ENCODE peak calls at places on chromosomes 5 and 9, in nine cellular contexts. M is A549; K is sciatic nerve; Y is epithelial cell of esophagus; J is stimulated activated CD4-positive, alpha-beta T cell treated with anti-CD3 and anti-CD28 coated beads, Interleukin-15, amount 100 ng/mL, for 24 hours; P is HS-5; L is coronary artery; D is hepatic stellate cell; Q is left lung. I is an unnamed sample.

GRCh38 chr9:132794730-132795380 is 83.2 kb downstream of the AK8 start:
- DNase-seq in J (no peak), L (peak), K (peak), P (no peak), Y (peak), Q (no peak), M (no peak), D (no peak), I (peak)

GRCh38 chr5:78518365-78519197 is 130.0 kb downstream of the LHFPL2 start:
- DNase-seq in Y (peak), J (no peak), Q (peak), L (peak), M (peak), P (no peak), K (no peak), D (peak), I (no peak)

GRCh38 chr5:69368458-69369368 is 607 bp downstream of the AK6 start:
- DNase-seq in P (peak), Q (no peak), L (no peak), M (peak), J (peak), D (peak), K (no peak), Y (no peak), I (no peak)

GRCh38 chr5:93096561-93096960 is 484.5 kb downstream of the NR2F1-AS1 start:
- DNase-seq in D (no peak), K (no peak), Q (no peak), Y (no peak), J (no peak), L (no peak), M (no peak), P (no peak), I (no peak)

GRCh38 chr5:138369706-138370105 is 17.2 kb downstream of the KDM3B start:
- DNase-seq in J (no peak), M (no peak), Q (no peak), D (no peak), Y (peak), L (no peak), P (no peak), K (no peak), I (no peak)

GRCh38 chr5:93342563-93343061 is 238.4 kb downstream of the NR2F1-AS1 start:
- DNase-seq in Q (no peak), M (no peak), P (no peak), K (no peak), Y (no peak), L (no peak), D (no peak), J (no peak), I (no peak)

GRCh38 chr9:127923771-127924170 is 6.8 kb downstream of the PIP5KL1 start:
- DNase-seq in L (no peak), J (no peak), D (peak), P (peak), M (peak), Y (peak), Q (no peak), K (no peak), I (no peak)

GRCh38 chr9:85302860-85303779 is 438.6 kb downstream of the AGTPBP1 start:
- DNase-seq in L (no peak), D (no peak), Y (no peak), Q (no peak), K (no peak), M (no peak), J (no peak), P (no peak), I (no peak)

GRCh38 chr5:103232393-103232999 is 26.1 kb upstream of the MACIR start:
- DNase-seq in D (no peak), Q (no peak), M (peak), J (peak), P (no peak), L (no peak), Y (peak), K (no peak), I (no peak)

GRCh38 chr9:111952559-111952958 is 55.9 kb downstream of the UGCG start:
- DNase-seq in J (no peak), M (no peak), Q (no peak), Y (peak), K (no peak), L (no peak), P (peak), D (peak), I (no peak)

GRCh38 chr9:109098221-109098959 is 21.4 kb downstream of the TMEM245 start:
- DNase-seq in Q (no peak), J (no peak), Y (peak), M (peak), L (no peak), D (no peak), K (no peak), P (no peak), I (no peak)

GRCh38 chr9:22040760-22041159 is 31.7 kb upstream of the CDKN2B start:
- DNase-seq in Q (no peak), M (no peak), Y (peak), D (no peak), P (peak), J (no peak), K (no peak), L (no peak), I (no peak)

GRCh38 chr5:137582218-137582617 is 83.1 kb upstream of the SPOCK1 start:
- DNase-seq in P (no peak), Q (no peak), L (no peak), D (no peak), K (no peak), M (no peak), Y (no peak), J (no peak), I (no peak)

GRCh38 chr5:170639221-170639925 is 135.6 kb downstream of the KCNIP1 start:
- DNase-seq in L (peak), J (no peak), Y (no peak), P (no peak), K (peak), D (no peak), M (no peak), Q (no peak), I (no peak)

GRCh38 chr9:8282555-8282954 is 483.0 kb upstream of the DMAC1 start:
- DNase-seq in D (no peak), Y (no peak), M (no peak), P (no peak), Q (no peak), K (no peak), L (no peak), J (no peak), I (no peak)

GRCh38 chr5:139796061-139796806 is 626 bp downstream of the PSD2 start:
- DNase-seq in Y (no peak), Q (no peak), D (no peak), J (no peak), P (no peak), K (no peak), M (no peak), L (no peak), I (no peak)

GRCh38 chr5:127871448-127872153 is 168.4 kb downstream of the CCDC192 start:
- DNase-seq in L (no peak), D (no peak), J (no peak), Q (no peak), P (no peak), K (no peak), M (no peak), Y (peak), I (no peak)

GRCh38 chr5:5666389-5666788 is 243.9 kb downstream of the ICE1 start:
- DNase-seq in Q (no peak), L (no peak), Y (no peak), D (no peak), J (no peak), P (no peak), K (no peak), M (no peak), I (no peak)

GRCh38 chr5:44794371-44794770 is 14.4 kb upstream of the MRPS30 start:
- DNase-seq in J (no peak), D (no peak), M (no peak), P (no peak), L (no peak), K (no peak), Q (no peak), Y (no peak), I (no peak)

GRCh38 chr5:76144892-76145291 is 61.7 kb downstream of the SV2C start:
- DNase-seq in J (no peak), K (no peak), D (no peak), L (no peak), M (no peak), P (no peak), Q (no peak), Y (no peak), I (no peak)

GRCh38 chr9:90815183-90815943 is 13.7 kb downstream of the SYK start:
- DNase-seq in D (no peak), Q (no peak), L (no peak), J (peak), P (no peak), K (peak), M (no peak), Y (no peak), I (no peak)

GRCh38 chr9:105332471-105332870 is 88.0 kb downstream of the SLC44A1 start:
- DNase-seq in M (no peak), J (no peak), D (peak), K (no peak), L (no peak), P (peak), Y (no peak), Q (no peak), I (no peak)

GRCh38 chr9:127990539-127990938 is 9.8 kb upstream of the EEIG1 start:
- DNase-seq in Y (no peak), Q (no peak), M (no peak), J (no peak), D (no peak), P (no peak), K (no peak), L (no peak), I (no peak)

GRCh38 chr5:121273818-121274433 is 577.8 kb upstream of the FTMT start:
- DNase-seq in M (peak), D (peak), J (no peak), Q (no peak), P (peak), Y (peak), K (no peak), L (no peak), I (no peak)

GRCh38 chr5:176694146-176694545 is 46.9 kb downstream of the TSPAN17 start:
- DNase-seq in M (no peak), P (no peak), L (no peak), Q (no peak), K (no peak), Y (no peak), D (no peak), J (no peak), I (no peak)